ENCODE peak calls at places on chromosome 15, in five cellular contexts. One of them, this sample, is unnamed.

GRCh38 chr15:78195735-78196201 is 38.6 kb downstream of the ACSBG1 start:
- DNase-seq in caudate nucleus: no peak
- DNase-seq in esophagus squamous epithelium: no peak
- DNase-seq in psoas muscle: no peak
- DNase-seq in ELR: peak; percentile 37
- DNase-seq in this sample: peak; percentile 29

GRCh38 chr15:72203507-72203837 is 5.9 kb upstream of the GRAMD2A start:
- DNase-seq in psoas muscle: peak; percentile 64
- DNase-seq in ELR: peak; percentile 60
- DNase-seq in caudate nucleus: peak; percentile 53
- DNase-seq in esophagus squamous epithelium: no peak
- DNase-seq in this sample: no peak

GRCh38 chr15:59751552-59752413 is 62.7 kb upstream of the BNIP2 start:
- DNase-seq in esophagus squamous epithelium: no peak
- DNase-seq in caudate nucleus: no peak
- DNase-seq in ELR: peak; percentile 33
- DNase-seq in psoas muscle: no peak
- DNase-seq in this sample: peak; percentile 23

GRCh38 chr15:66953523-66954229 is 111.7 kb upstream of the SMAD3 start:
- DNase-seq in caudate nucleus: no peak
- DNase-seq in psoas muscle: no peak
- DNase-seq in ELR: no peak
- DNase-seq in esophagus squamous epithelium: no peak
- DNase-seq in this sample: no peak

GRCh38 chr15:80662756-80663553 is 32.2 kb upstream of the ABHD17C start:
- DNase-seq in esophagus squamous epithelium: no peak
- DNase-seq in psoas muscle: no peak
- DNase-seq in caudate nucleus: no peak
- DNase-seq in ELR: no peak
- DNase-seq in this sample: no peak

GRCh38 chr15:73955326-73955725 is 29.1 kb downstream of the LOXL1 start:
- DNase-seq in ELR: no peak
- DNase-seq in psoas muscle: no peak
- DNase-seq in caudate nucleus: no peak
- DNase-seq in esophagus squamous epithelium: no peak
- DNase-seq in this sample: no peak

GRCh38 chr15:85048430-85048829 is 66.8 kb downstream of the PDE8A start:
- DNase-seq in caudate nucleus: no peak
- DNase-seq in psoas muscle: no peak
- DNase-seq in ELR: peak; percentile 42
- DNase-seq in esophagus squamous epithelium: no peak
- DNase-seq in this sample: no peak

GRCh38 chr15:69820819-69821218 is 276.9 kb downstream of the TLE3 start:
- DNase-seq in psoas muscle: no peak
- DNase-seq in ELR: no peak
- DNase-seq in esophagus squamous epithelium: no peak
- DNase-seq in caudate nucleus: no peak
- DNase-seq in this sample: no peak

GRCh38 chr15:25784141-25784540 is 79.0 kb downstream of the ATP10A start:
- DNase-seq in psoas muscle: no peak
- DNase-seq in ELR: no peak
- DNase-seq in esophagus squamous epithelium: no peak
- DNase-seq in caudate nucleus: no peak
- DNase-seq in this sample: no peak

GRCh38 chr15:101578443-101578894 is 73.7 kb downstream of the TM2D3 start:
- DNase-seq in esophagus squamous epithelium: no peak
- DNase-seq in psoas muscle: peak; percentile 40
- DNase-seq in ELR: peak; percentile 23
- DNase-seq in caudate nucleus: no peak
- DNase-seq in this sample: peak; percentile 64